ENCODE peak calls at places on chromosomes 16 and 17, in eight cellular contexts. U is smooth muscle cell of the brain vasculature, F is sciatic nerve, W is NCI-H748 treated with DMSO at 0.1 percent for 48 hours, B is HFF-Myc, A is AG10803, T is EL, P is iPS-NIHi11. V is an unnamed sample.

GRCh38 chr17:9189870-9190269 is 168.6 kb downstream of the NTN1 start:
- DNase-seq in U (no peak), F (no peak), W (no peak), B (no peak), A (no peak), T (no peak), P (no peak), V (no peak)

GRCh38 chr16:87956169-87956770 is 5.0 kb downstream of the BANP start:
- DNase-seq in U (no peak), F (no peak), W (no peak), B (no peak), A (peak), T (peak), P (peak), V (peak)

GRCh38 chr16:21166561-21166961 is 8.1 kb downstream of the LDAF1 start:
- DNase-seq in U (no peak), F (no peak), W (no peak), B (no peak), A (no peak), T (peak), P (peak), V (no peak)

GRCh38 chr16:79053577-79053976 is 547.0 kb downstream of the MAF start:
- DNase-seq in U (no peak), F (no peak), W (no peak), B (no peak), A (no peak), T (no peak), P (peak), V (no peak)

GRCh38 chr17:43753488-43754129 is 5.0 kb downstream of the SOST start:
- DNase-seq in U (no peak), F (no peak), W (no peak), B (no peak), A (peak), T (peak), P (no peak), V (no peak)

GRCh38 chr16:86531193-86531550 is 20.8 kb downstream of the FOXF1 start:
- DNase-seq in U (no peak), F (peak), W (no peak), B (no peak), A (no peak), T (no peak), P (no peak), V (no peak)

GRCh38 chr17:17888821-17889220 is 52.0 kb upstream of the SREBF1 start:
- DNase-seq in U (no peak), F (no peak), W (no peak), B (no peak), A (no peak), T (no peak), P (peak), V (no peak)

GRCh38 chr17:76046064-76046463 is 19.0 kb upstream of the EVPL start:
- DNase-seq in U (no peak), F (no peak), W (no peak), B (no peak), A (no peak), T (no peak), P (no peak), V (no peak)

GRCh38 chr17:12665263-12666210 is at the start of gene MYOCD:
- DNase-seq in U (no peak), F (peak), W (peak), B (no peak), A (no peak), T (peak), P (peak), V (no peak)

GRCh38 chr17:19705771-19706770 is 10.3 kb downstream of the SLC47A2 start:
- DNase-seq in U (no peak), F (no peak), W (no peak), B (no peak), A (no peak), T (no peak), P (peak), V (no peak)

GRCh38 chr16:68235105-68235881 is 634 bp downstream of the ESRP2 start:
- DNase-seq in U (no peak), F (no peak), W (no peak), B (no peak), A (no peak), T (no peak), P (peak), V (no peak)

GRCh38 chr17:39867084-39867890 is 715 bp upstream of the ZPBP2 start:
- DNase-seq in U (no peak), F (no peak), W (no peak), B (no peak), A (no peak), T (no peak), P (no peak), V (peak)

GRCh38 chr17:11550431-11550830 is 47.8 kb upstream of the DNAH9 start:
- DNase-seq in U (no peak), F (no peak), W (no peak), B (no peak), A (no peak), T (no peak), P (no peak), V (no peak)

GRCh38 chr17:78144146-78144719 is 2.0 kb upstream of the C17orf99 start:
- DNase-seq in U (peak), F (peak), W (no peak), B (peak), A (peak), T (peak), P (no peak), V (no peak)

GRCh38 chr16:89096768-89097527 is 3.3 kb downstream of the ACSF3 start:
- DNase-seq in U (no peak), F (no peak), W (no peak), B (no peak), A (no peak), T (no peak), P (no peak), V (no peak)

GRCh38 chr17:76515291-76515949 is 14.2 kb upstream of the RHBDF2 start:
- DNase-seq in U (no peak), F (peak), W (no peak), B (no peak), A (peak), T (peak), P (no peak), V (peak)

GRCh38 chr17:2102931-2103398 is 48.1 kb downstream of the HIC1 start:
- DNase-seq in U (no peak), F (no peak), W (no peak), B (no peak), A (peak), T (peak), P (no peak), V (no peak)

GRCh38 chr16:81544261-81544660 is 99.7 kb downstream of the CMIP start:
- DNase-seq in U (no peak), F (no peak), W (no peak), B (no peak), A (no peak), T (no peak), P (no peak), V (no peak)

GRCh38 chr17:68709995-68710780 is 109.0 kb upstream of the FAM20A start:
- DNase-seq in U (peak), F (no peak), W (no peak), B (peak), A (peak), T (peak), P (no peak), V (no peak)

GRCh38 chr17:47072881-47073280 is 93.8 kb upstream of the RPRML start:
- DNase-seq in U (peak), F (no peak), W (no peak), B (peak), A (peak), T (peak), P (no peak), V (no peak)

GRCh38 chr16:12509121-12509520 is 294.6 kb downstream of the CPPED1 start:
- DNase-seq in U (no peak), F (no peak), W (no peak), B (no peak), A (no peak), T (no peak), P (no peak), V (no peak)

GRCh38 chr16:57263585-57264351 is 18.7 kb downstream of the ARL2BP start:
- DNase-seq in U (no peak), F (peak), W (no peak), B (no peak), A (no peak), T (no peak), P (no peak), V (no peak)

GRCh38 chr16:49755291-49755611 is 100.7 kb downstream of the ZNF423 start:
- DNase-seq in U (no peak), F (no peak), W (no peak), B (peak), A (peak), T (peak), P (peak), V (no peak)

V was measured in GM12864.